ENCODE peak calls at places on chromosome 2, in six cellular contexts. Y, U, L, E, O and C are unnamed samples.

GRCh38 chr2:34912084-34912483 is 1313.0 kb upstream of the FAM98A start:
- ATAC-seq in Y (no peak), U (no peak), L (no peak), E (no peak), O (no peak), C (no peak)

GRCh38 chr2:159064446-159065301 is 96.2 kb downstream of the TANC1 start:
- ATAC-seq in Y (peak), U (no peak), L (peak), E (no peak), O (no peak), C (peak)

GRCh38 chr2:222609391-222609790 is 46.5 kb downstream of the FARSB start:
- ATAC-seq in Y (no peak), U (no peak), L (no peak), E (no peak), O (no peak), C (no peak)

GRCh38 chr2:223941579-223942277 is 3.4 kb downstream of the WDFY1 start:
- ATAC-seq in Y (peak), U (peak), L (peak), E (no peak), O (no peak), C (peak)

GRCh38 chr2:121074322-121074932 is 210.6 kb downstream of the TFCP2L1 start:
- ATAC-seq in Y (no peak), U (no peak), L (no peak), E (no peak), O (no peak), C (no peak)

GRCh38 chr2:64636105-64636873 is 17.4 kb downstream of the SERTAD2 start:
- ATAC-seq in Y (no peak), U (no peak), L (peak), E (peak), O (peak), C (no peak)

GRCh38 chr2:112023707-112024106 is 31.4 kb upstream of the TMEM87B start:
- ATAC-seq in Y (no peak), U (no peak), L (no peak), E (no peak), O (no peak), C (no peak)

GRCh38 chr2:65885266-65885665 is 452.9 kb upstream of the SPRED2 start:
- ATAC-seq in Y (no peak), U (no peak), L (no peak), E (no peak), O (no peak), C (no peak)

GRCh38 chr2:127814677-127815076 is 3.7 kb upstream of the WDR33 start:
- ATAC-seq in Y (no peak), U (no peak), L (no peak), E (no peak), O (no peak), C (no peak)

GRCh38 chr2:156933580-156934225 is 323.8 kb upstream of the GALNT5 start:
- ATAC-seq in Y (no peak), U (no peak), L (no peak), E (no peak), O (no peak), C (peak)

GRCh38 chr2:181005326-181005655 is 24.9 kb downstream of the UBE2E3 start:
- ATAC-seq in Y (no peak), U (no peak), L (no peak), E (no peak), O (no peak), C (no peak)

GRCh38 chr2:45256867-45257641 is 247.8 kb upstream of the SIX2 start:
- ATAC-seq in Y (no peak), U (peak), L (no peak), E (no peak), O (no peak), C (no peak)

GRCh38 chr2:178229927-178230326 is 35.6 kb downstream of the OSBPL6 start:
- ATAC-seq in Y (no peak), U (no peak), L (peak), E (no peak), O (no peak), C (no peak)

GRCh38 chr2:241813806-241814570 is 5.0 kb downstream of the NEU4 start:
- ATAC-seq in Y (peak), U (no peak), L (no peak), E (peak), O (peak), C (no peak)

GRCh38 chr2:75456825-75457224 is 103.9 kb downstream of the EVA1A start:
- ATAC-seq in Y (no peak), U (no peak), L (no peak), E (no peak), O (no peak), C (no peak)

GRCh38 chr2:99890616-99891259 is 251.7 kb downstream of the AFF3 start:
- ATAC-seq in Y (no peak), U (no peak), L (peak), E (no peak), O (no peak), C (no peak)

GRCh38 chr2:133937669-133938068 is 316.2 kb upstream of the MGAT5 start:
- ATAC-seq in Y (no peak), U (no peak), L (peak), E (no peak), O (no peak), C (no peak)

GRCh38 chr2:65027611-65028244 is 28.5 kb upstream of the CEP68 start:
- ATAC-seq in Y (no peak), U (no peak), L (no peak), E (no peak), O (no peak), C (no peak)

GRCh38 chr2:16507655-16508054 is 158.0 kb downstream of the CYRIA start:
- ATAC-seq in Y (peak), U (peak), L (peak), E (no peak), O (peak), C (peak)

GRCh38 chr2:31577143-31577542 is 3.6 kb downstream of the SRD5A2 start:
- ATAC-seq in Y (no peak), U (no peak), L (no peak), E (no peak), O (no peak), C (no peak)

GRCh38 chr2:37211212-37211611 is 14.9 kb downstream of the CEBPZOS start:
- ATAC-seq in Y (no peak), U (no peak), L (no peak), E (no peak), O (no peak), C (no peak)

GRCh38 chr2:20490300-20491181 is 43.7 kb downstream of the RHOB start:
- ATAC-seq in Y (no peak), U (peak), L (peak), E (no peak), O (no peak), C (peak)

GRCh38 chr2:190996947-190997346 is 17.0 kb downstream of the STAT1 start:
- ATAC-seq in Y (no peak), U (no peak), L (peak), E (no peak), O (peak), C (no peak)

GRCh38 chr2:110873056-110873502 is 140.7 kb downstream of the ACOXL start:
- ATAC-seq in Y (no peak), U (no peak), L (no peak), E (peak), O (no peak), C (no peak)

GRCh38 chr2:79960035-79960725 is 344.4 kb downstream of the LRRTM1 start:
- ATAC-seq in Y (peak), U (no peak), L (no peak), E (no peak), O (no peak), C (no peak)

GRCh38 chr2:177394622-177395021 is 2.0 kb downstream of the AGPS start:
- ATAC-seq in Y (no peak), U (no peak), L (no peak), E (no peak), O (no peak), C (no peak)

GRCh38 chr2:219107837-219108236 is 47.1 kb upstream of the IHH start:
- ATAC-seq in Y (peak), U (peak), L (peak), E (no peak), O (peak), C (no peak)

GRCh38 chr2:121617042-121617599 is 32.1 kb downstream of the CLASP1 start:
- ATAC-seq in Y (no peak), U (no peak), L (peak), E (peak), O (peak), C (no peak)

GRCh38 chr2:168964251-168964807 is 63.2 kb downstream of the G6PC2 start:
- ATAC-seq in Y (peak), U (no peak), L (no peak), E (no peak), O (no peak), C (peak)

GRCh38 chr2:206887705-206888104 is 51.6 kb upstream of the CPO start:
- ATAC-seq in Y (no peak), U (no peak), L (no peak), E (no peak), O (no peak), C (no peak)

GRCh38 chr2:102027036-102027702 is 35.4 kb downstream of the IL1R2 start:
- ATAC-seq in Y (no peak), U (peak), L (peak), E (no peak), O (peak), C (no peak)

GRCh38 chr2:88159481-88159880 is 10.7 kb upstream of the THNSL2 start:
- ATAC-seq in Y (peak), U (peak), L (no peak), E (no peak), O (no peak), C (no peak)

GRCh38 chr2:192827735-192828134 is 633.0 kb upstream of the TMEFF2 start:
- ATAC-seq in Y (no peak), U (no peak), L (no peak), E (no peak), O (no peak), C (no peak)

GRCh38 chr2:217223222-217223930 is 363.5 kb upstream of the TNP1 start:
- ATAC-seq in Y (no peak), U (peak), L (peak), E (peak), O (peak), C (peak)

GRCh38 chr2:160390544-160391258 is 102.9 kb downstream of the RBMS1 start:
- ATAC-seq in Y (no peak), U (no peak), L (no peak), E (no peak), O (no peak), C (peak)

GRCh38 chr2:162210385-162210784 is 32.9 kb downstream of the FAP start:
- ATAC-seq in Y (no peak), U (no peak), L (no peak), E (no peak), O (no peak), C (no peak)